ENCODE peak calls at places on chromosomes 13 and 19, in ten cellular contexts. C is omental fat pad; F is NB4; L is stimulated activated CD8-positive, alpha-beta memory T cell treated with anti-CD3 and anti-CD28 coated beads, Interleukin-7, amount 100 ng/mL, for 24 hours; V is ELF-1; H is LHCN-M2; T is OCI-LY7; G is fibroblast of the conjunctiva; U is RPMI7951; O is fibroblast of lung. E is an unnamed sample.
A peak's percentile ranks its signal among the peaks of the same experiment; 100 is the strongest.

GRCh38 chr13:27622102-27622820 is 569 bp downstream of the POLR1D start:
- DNase-seq in C (no peak), F (no peak), L (no peak), V (no peak), H (peak; percentile 36), T (peak; percentile 40), G (no peak), U (peak; percentile 8), O (no peak), E (no peak)

GRCh38 chr19:6030214-6030507 is 52.2 kb upstream of the RANBP3 start:
- DNase-seq in C (no peak), F (no peak), L (no peak), V (no peak), H (peak; percentile 45), T (no peak), G (no peak), U (peak; percentile 74), O (peak; percentile 89), E (no peak)

GRCh38 chr19:5642204-5642603 is 19.3 kb downstream of the SAFB start:
- DNase-seq in C (no peak), F (no peak), L (no peak), V (no peak), H (no peak), T (no peak), G (no peak), U (no peak), O (no peak), E (no peak)

GRCh38 chr13:113726961-113727411 is 32.0 kb upstream of the TMEM255B start:
- DNase-seq in C (no peak), F (no peak), L (no peak), V (no peak), H (peak; percentile 62), T (no peak), G (no peak), U (peak; percentile 67), O (peak; percentile 70), E (no peak)

GRCh38 chr19:14406645-14407331 is 12.4 kb downstream of the DDX39A start:
- DNase-seq in C (no peak), F (no peak), L (no peak), V (no peak), H (no peak), T (no peak), G (no peak), U (no peak), O (no peak), E (no peak)

GRCh38 chr13:30892966-30893365 is 13.1 kb upstream of the MEDAG start:
- DNase-seq in C (no peak), F (peak; percentile 30), L (no peak), V (peak; percentile 91), H (peak; percentile 54), T (peak; percentile 22), G (no peak), U (no peak), O (peak; percentile 56), E (no peak)

GRCh38 chr13:29975287-29975686 is 124.9 kb upstream of the UBL3 start:
- DNase-seq in C (no peak), F (no peak), L (no peak), V (no peak), H (no peak), T (no peak), G (no peak), U (no peak), O (no peak), E (no peak)

GRCh38 chr19:48618916-48619691 is at the start of the genes RPL18 and SPHK2:
- DNase-seq in C (peak; percentile 78), F (peak; percentile 100), L (peak; percentile 89), V (peak; percentile 99), H (peak; percentile 100), T (peak; percentile 99), G (peak; percentile 100), U (peak; percentile 100), O (peak; percentile 100), E (peak; percentile 88)

GRCh38 chr13:39311619-39312018 is 273.4 kb downstream of the NHLRC3 start:
- DNase-seq in C (no peak), F (no peak), L (no peak), V (no peak), H (peak; percentile 54), T (no peak), G (no peak), U (peak; percentile 3), O (peak; percentile 42), E (no peak)

GRCh38 chr19:34707661-34708060 is 26.4 kb upstream of the ZNF181 start:
- DNase-seq in C (no peak), F (no peak), L (no peak), V (no peak), H (no peak), T (no peak), G (no peak), U (no peak), O (no peak), E (no peak)

GRCh38 chr13:101049166-101049850 is 367.0 kb downstream of the NALCN start:
- DNase-seq in C (no peak), F (no peak), L (no peak), V (no peak), H (peak; percentile 3), T (no peak), G (no peak), U (peak; percentile 12), O (peak; percentile 52), E (no peak)

GRCh38 chr13:30355405-30355741 is 48.0 kb upstream of the KATNAL1 start:
- DNase-seq in C (no peak), F (peak; percentile 54), L (no peak), V (peak; percentile 85), H (no peak), T (peak; percentile 84), G (no peak), U (no peak), O (no peak), E (no peak)

GRCh38 chr13:31947506-31947905 is 84.1 kb upstream of the FRY start:
- DNase-seq in C (no peak), F (no peak), L (no peak), V (no peak), H (no peak), T (no peak), G (no peak), U (no peak), O (no peak), E (no peak)

GRCh38 chr13:106418556-106418955 is 116.9 kb downstream of the EFNB2 start:
- DNase-seq in C (no peak), F (no peak), L (no peak), V (no peak), H (peak; percentile 42), T (no peak), G (peak; percentile 87), U (peak; percentile 83), O (peak; percentile 74), E (no peak)

GRCh38 chr13:37313383-37313782 is 207.9 kb upstream of the CSNK1A1L start:
- DNase-seq in C (no peak), F (no peak), L (no peak), V (no peak), H (no peak), T (no peak), G (peak; percentile 82), U (peak; percentile 32), O (peak; percentile 95), E (no peak)

GRCh38 chr13:114282143-114282685 is 813 bp downstream of the UPF3A start:
- DNase-seq in C (no peak), F (peak; percentile 69), L (peak; percentile 3), V (peak; percentile 86), H (no peak), T (peak; percentile 71), G (no peak), U (no peak), O (no peak), E (no peak)

GRCh38 chr13:54226866-54227265 is 1198.3 kb downstream of the OLFM4 start:
- DNase-seq in C (no peak), F (no peak), L (no peak), V (peak; percentile 47), H (no peak), T (no peak), G (no peak), U (peak; percentile 38), O (no peak), E (no peak)

GRCh38 chr19:49475995-49476880 is 2.2 kb downstream of the FLT3LG start:
- DNase-seq in C (no peak), F (peak; percentile 67), L (no peak), V (peak; percentile 87), H (no peak), T (peak; percentile 60), G (no peak), U (no peak), O (no peak), E (peak; percentile 49)

E was measured in T follicular helper cell.